ENCODE peak calls at places on chromosomes 16 and 17, in nine cellular contexts. One of them, this sample, is unnamed.

GRCh38 chr17:43416998-43417891 is 18.5 kb downstream of the ARL4D start:
- DNase-seq in PC-3: peak; percentile 55
- DNase-seq in AG04450: no peak
- DNase-seq in neural progenitor cell: no peak
- DNase-seq in skeletal muscle cell: no peak
- DNase-seq in adipocyte: peak; percentile 67
- DNase-seq in A673: no peak
- DNase-seq in Karpas-422: no peak
- DNase-seq in BJ: no peak
- DNase-seq in this sample: no peak

GRCh38 chr16:22012241-22012640 is 4.3 kb downstream of the MOSMO start:
- DNase-seq in BJ: no peak
- DNase-seq in adipocyte: no peak
- DNase-seq in A673: no peak
- DNase-seq in PC-3: no peak
- DNase-seq in neural progenitor cell: no peak
- DNase-seq in skeletal muscle cell: no peak
- DNase-seq in AG04450: no peak
- DNase-seq in Karpas-422: no peak
- DNase-seq in this sample: no peak

GRCh38 chr16:77789085-77789611 is 784 bp downstream of the VAT1L start:
- DNase-seq in AG04450: no peak
- DNase-seq in BJ: no peak
- DNase-seq in skeletal muscle cell: no peak
- DNase-seq in A673: no peak
- DNase-seq in neural progenitor cell: peak; percentile 44
- DNase-seq in PC-3: no peak
- DNase-seq in Karpas-422: peak; percentile 52
- DNase-seq in adipocyte: no peak
- DNase-seq in this sample: peak; percentile 73

GRCh38 chr17:21066394-21066793 is 23.6 kb upstream of the USP22 start:
- DNase-seq in adipocyte: peak; percentile 7
- DNase-seq in skeletal muscle cell: no peak
- DNase-seq in Karpas-422: no peak
- DNase-seq in A673: no peak
- DNase-seq in PC-3: no peak
- DNase-seq in AG04450: no peak
- DNase-seq in BJ: no peak
- DNase-seq in neural progenitor cell: no peak
- DNase-seq in this sample: no peak

GRCh38 chr16:10664720-10665126 is 30.0 kb downstream of the TEKT5 start:
- DNase-seq in Karpas-422: no peak
- DNase-seq in skeletal muscle cell: no peak
- DNase-seq in PC-3: no peak
- DNase-seq in AG04450: no peak
- DNase-seq in neural progenitor cell: no peak
- DNase-seq in BJ: no peak
- DNase-seq in adipocyte: no peak
- DNase-seq in A673: no peak
- DNase-seq in this sample: no peak

GRCh38 chr16:30834130-30834740 is 47.2 kb upstream of the ZNF629 start:
- DNase-seq in neural progenitor cell: no peak
- DNase-seq in A673: no peak
- DNase-seq in AG04450: no peak
- DNase-seq in BJ: no peak
- DNase-seq in skeletal muscle cell: no peak
- DNase-seq in adipocyte: no peak
- DNase-seq in PC-3: no peak
- DNase-seq in Karpas-422: no peak
- DNase-seq in this sample: no peak

GRCh38 chr17:67058036-67058435 is 13.7 kb downstream of the CACNG1 start:
- DNase-seq in skeletal muscle cell: no peak
- DNase-seq in Karpas-422: no peak
- DNase-seq in neural progenitor cell: no peak
- DNase-seq in AG04450: no peak
- DNase-seq in adipocyte: no peak
- DNase-seq in PC-3: no peak
- DNase-seq in A673: no peak
- DNase-seq in BJ: no peak
- DNase-seq in this sample: no peak

GRCh38 chr17:81183316-81183715 is 17.3 kb upstream of the AATK start:
- DNase-seq in BJ: no peak
- DNase-seq in adipocyte: no peak
- DNase-seq in Karpas-422: no peak
- DNase-seq in PC-3: no peak
- DNase-seq in neural progenitor cell: no peak
- DNase-seq in skeletal muscle cell: no peak
- DNase-seq in AG04450: no peak
- DNase-seq in A673: no peak
- DNase-seq in this sample: no peak

GRCh38 chr17:78923660-78924453 is 1.3 kb downstream of the TIMP2 start:
- DNase-seq in skeletal muscle cell: no peak
- DNase-seq in neural progenitor cell: peak; percentile 40
- DNase-seq in BJ: no peak
- DNase-seq in AG04450: no peak
- DNase-seq in adipocyte: peak; percentile 54
- DNase-seq in PC-3: peak; percentile 92
- DNase-seq in Karpas-422: peak; percentile 64
- DNase-seq in A673: no peak
- DNase-seq in this sample: peak; percentile 91

GRCh38 chr17:78925234-78925633 is at the start of gene TIMP2:
- DNase-seq in skeletal muscle cell: no peak
- DNase-seq in Karpas-422: no peak
- DNase-seq in adipocyte: peak; percentile 92
- DNase-seq in AG04450: peak; percentile 71
- DNase-seq in PC-3: peak; percentile 86
- DNase-seq in A673: peak; percentile 91
- DNase-seq in neural progenitor cell: peak; percentile 94
- DNase-seq in BJ: peak; percentile 30
- DNase-seq in this sample: peak; percentile 97

GRCh38 chr17:78921437-78921971 is 3.7 kb downstream of the TIMP2 start:
- DNase-seq in neural progenitor cell: no peak
- DNase-seq in Karpas-422: no peak
- DNase-seq in skeletal muscle cell: no peak
- DNase-seq in BJ: no peak
- DNase-seq in AG04450: no peak
- DNase-seq in adipocyte: peak; percentile 36
- DNase-seq in A673: no peak
- DNase-seq in PC-3: no peak
- DNase-seq in this sample: no peak

GRCh38 chr17:78924481-78925151 is 571 bp downstream of the TIMP2 start:
- DNase-seq in skeletal muscle cell: no peak
- DNase-seq in Karpas-422: no peak
- DNase-seq in AG04450: no peak
- DNase-seq in A673: peak; percentile 26
- DNase-seq in PC-3: peak; percentile 48
- DNase-seq in adipocyte: peak; percentile 69
- DNase-seq in BJ: no peak
- DNase-seq in neural progenitor cell: peak; percentile 79
- DNase-seq in this sample: peak; percentile 90

GRCh38 chr17:78922876-78923498 is 2.2 kb downstream of the TIMP2 start:
- DNase-seq in BJ: no peak
- DNase-seq in PC-3: no peak
- DNase-seq in neural progenitor cell: no peak
- DNase-seq in skeletal muscle cell: no peak
- DNase-seq in adipocyte: peak; percentile 32
- DNase-seq in AG04450: no peak
- DNase-seq in A673: no peak
- DNase-seq in Karpas-422: no peak
- DNase-seq in this sample: no peak
- H3K4me3 ChIP-seq in BJ: peak overlapping the region; percentile 89
- H3K4me3 ChIP-seq in PC-3: peak overlapping the region; percentile 85
- H3K4me3 ChIP-seq in neural progenitor cell: peak overlapping the region; percentile 91
- H3K4me3 ChIP-seq in skeletal muscle cell: peak overlapping the region; percentile 75
- H3K4me3 ChIP-seq in adipocyte: peak overlapping the region; percentile 90
- H3K4me3 ChIP-seq in AG04450: peak overlapping the region; percentile 88
- H3K4me3 ChIP-seq in A673: no peak overlapping the region
- H3K4me3 ChIP-seq in Karpas-422: no peak overlapping the region
- H3K4me3 ChIP-seq in this sample: no peak overlapping the region

GRCh38 chr16:86878290-86879160 is 300.2 kb downstream of the FOXL1 start:
- DNase-seq in neural progenitor cell: peak; percentile 36
- DNase-seq in A673: no peak
- DNase-seq in adipocyte: no peak
- DNase-seq in PC-3: no peak
- DNase-seq in skeletal muscle cell: no peak
- DNase-seq in AG04450: no peak
- DNase-seq in Karpas-422: no peak
- DNase-seq in BJ: no peak
- DNase-seq in this sample: no peak

GRCh38 chr16:86877835-86878234 is 299.5 kb downstream of the FOXL1 start:
- DNase-seq in adipocyte: no peak
- DNase-seq in PC-3: no peak
- DNase-seq in AG04450: no peak
- DNase-seq in neural progenitor cell: no peak
- DNase-seq in skeletal muscle cell: no peak
- DNase-seq in A673: no peak
- DNase-seq in Karpas-422: no peak
- DNase-seq in BJ: no peak
- DNase-seq in this sample: no peak

GRCh38 chr16:86874141-86874540 is 295.8 kb downstream of the FOXL1 start:
- DNase-seq in neural progenitor cell: peak; percentile 58
- DNase-seq in adipocyte: peak; percentile 13
- DNase-seq in Karpas-422: peak; percentile 71
- DNase-seq in BJ: no peak
- DNase-seq in A673: peak; percentile 41
- DNase-seq in PC-3: peak; percentile 53
- DNase-seq in skeletal muscle cell: no peak
- DNase-seq in AG04450: no peak
- DNase-seq in this sample: peak; percentile 93

GRCh38 chr16:86877108-86877507 is 298.8 kb downstream of the FOXL1 start:
- DNase-seq in PC-3: no peak
- DNase-seq in adipocyte: no peak
- DNase-seq in Karpas-422: no peak
- DNase-seq in A673: no peak
- DNase-seq in BJ: no peak
- DNase-seq in AG04450: no peak
- DNase-seq in skeletal muscle cell: no peak
- DNase-seq in neural progenitor cell: no peak
- DNase-seq in this sample: no peak

DNA sequence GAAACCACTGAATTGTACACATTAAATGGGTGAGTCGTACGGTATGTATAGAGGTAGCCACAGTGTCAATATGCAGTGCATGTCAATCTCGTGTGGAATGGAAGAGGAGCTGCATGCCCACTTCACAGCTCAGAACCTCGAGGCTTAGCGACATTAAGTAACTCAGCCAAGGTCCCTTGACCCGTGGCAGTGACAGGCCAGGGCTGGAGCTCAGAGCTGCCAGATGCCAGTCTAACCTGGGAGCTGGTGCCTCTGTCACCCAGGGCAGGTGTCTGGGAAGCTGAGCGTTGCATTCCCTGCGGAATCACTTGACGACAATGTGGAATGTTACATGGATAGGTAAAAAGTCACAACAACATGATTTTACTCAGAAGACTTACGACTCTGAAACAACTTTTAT is 298.1 kb downstream of the FOXL1 start:
- DNase-seq in BJ: no peak
- DNase-seq in adipocyte: no peak
- DNase-seq in neural progenitor cell: no peak
- DNase-seq in skeletal muscle cell: no peak
- DNase-seq in PC-3: peak; percentile 26
- DNase-seq in Karpas-422: no peak
- DNase-seq in A673: no peak
- DNase-seq in AG04450: no peak
- DNase-seq in this sample: no peak
- H3K4me3 ChIP-seq in BJ: no peak overlapping the region
- H3K4me3 ChIP-seq in adipocyte: no peak overlapping the region
- H3K4me3 ChIP-seq in neural progenitor cell: no peak overlapping the region
- H3K4me3 ChIP-seq in skeletal muscle cell: no peak overlapping the region
- H3K4me3 ChIP-seq in PC-3: no peak overlapping the region
- H3K4me3 ChIP-seq in Karpas-422: no peak overlapping the region
- H3K4me3 ChIP-seq in A673: no peak overlapping the region
- H3K4me3 ChIP-seq in AG04450: no peak overlapping the region
- H3K4me3 ChIP-seq in this sample: no peak overlapping the region

GRCh38 chr17:39092672-39093250 is 58.7 kb downstream of the PLXDC1 start:
- DNase-seq in Karpas-422: peak; percentile 51
- DNase-seq in BJ: no peak
- DNase-seq in adipocyte: no peak
- DNase-seq in neural progenitor cell: no peak
- DNase-seq in skeletal muscle cell: no peak
- DNase-seq in A673: peak; percentile 39
- DNase-seq in AG04450: no peak
- DNase-seq in PC-3: no peak
- DNase-seq in this sample: no peak

GRCh38 chr17:39095309-39095686 is 56.1 kb downstream of the PLXDC1 start:
- DNase-seq in adipocyte: peak; percentile 41
- DNase-seq in BJ: no peak
- DNase-seq in A673: no peak
- DNase-seq in PC-3: no peak
- DNase-seq in AG04450: no peak
- DNase-seq in Karpas-422: no peak
- DNase-seq in neural progenitor cell: no peak
- DNase-seq in skeletal muscle cell: no peak
- DNase-seq in this sample: no peak

GRCh38 chr17:39096435-39097158 is 54.8 kb downstream of the PLXDC1 start:
- DNase-seq in AG04450: no peak
- DNase-seq in Karpas-422: no peak
- DNase-seq in A673: no peak
- DNase-seq in adipocyte: no peak
- DNase-seq in skeletal muscle cell: no peak
- DNase-seq in neural progenitor cell: no peak
- DNase-seq in BJ: no peak
- DNase-seq in PC-3: no peak
- DNase-seq in this sample: no peak

GRCh38 chr17:39097159-39097519 is 54.3 kb downstream of the PLXDC1 start:
- DNase-seq in Karpas-422: no peak
- DNase-seq in BJ: no peak
- DNase-seq in adipocyte: no peak
- DNase-seq in AG04450: no peak
- DNase-seq in skeletal muscle cell: no peak
- DNase-seq in A673: no peak
- DNase-seq in neural progenitor cell: no peak
- DNase-seq in PC-3: no peak
- DNase-seq in this sample: no peak

DNA sequence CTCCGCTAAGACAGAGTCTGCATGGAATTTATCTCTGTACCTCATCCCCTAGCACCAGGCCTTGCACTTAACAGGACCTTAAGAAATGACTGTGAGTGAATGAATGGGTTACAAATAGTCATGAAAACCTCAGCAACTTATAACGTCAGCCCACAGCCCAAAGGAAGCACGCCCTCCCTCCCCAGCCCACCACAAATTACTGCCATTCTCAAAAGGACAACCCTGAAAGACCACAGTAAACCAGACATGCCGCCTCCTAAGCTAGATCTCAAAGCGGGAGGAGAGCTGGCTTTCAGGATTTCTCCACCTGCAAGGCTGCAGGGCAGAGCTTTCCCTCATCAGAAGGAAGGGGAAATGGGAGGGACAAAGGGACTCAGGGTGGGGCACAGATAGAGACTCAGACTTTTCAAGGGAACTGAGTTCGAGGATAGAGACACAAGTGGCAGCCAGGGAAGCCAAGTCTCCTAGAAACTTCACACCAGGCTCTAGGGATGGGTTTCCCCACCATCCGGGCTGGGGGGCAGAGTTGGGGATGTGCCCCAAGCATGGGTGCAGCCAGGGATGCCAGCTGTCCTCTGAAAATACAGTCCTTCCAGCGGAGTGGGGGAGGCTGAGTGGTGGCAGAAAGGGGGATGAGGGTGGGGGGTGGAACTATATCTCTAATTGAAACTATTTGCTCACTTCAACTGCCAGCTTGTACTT is 56.7 kb downstream of the PLXDC1 start:
- DNase-seq in adipocyte: no peak
- DNase-seq in Karpas-422: no peak
- DNase-seq in PC-3: no peak
- DNase-seq in AG04450: no peak
- DNase-seq in neural progenitor cell: no peak
- DNase-seq in BJ: no peak
- DNase-seq in skeletal muscle cell: no peak
- DNase-seq in A673: no peak
- DNase-seq in this sample: no peak
- H3K4me3 ChIP-seq in adipocyte: no peak overlapping the region
- H3K4me3 ChIP-seq in Karpas-422: no peak overlapping the region
- H3K4me3 ChIP-seq in PC-3: no peak overlapping the region
- H3K4me3 ChIP-seq in AG04450: no peak overlapping the region
- H3K4me3 ChIP-seq in neural progenitor cell: no peak overlapping the region
- H3K4me3 ChIP-seq in BJ: no peak overlapping the region
- H3K4me3 ChIP-seq in skeletal muscle cell: no peak overlapping the region
- H3K4me3 ChIP-seq in A673: no peak overlapping the region
- H3K4me3 ChIP-seq in this sample: no peak overlapping the region

GRCh38 chr16:75239463-75240122 is 11.8 kb downstream of the BCAR1 start:
- DNase-seq in neural progenitor cell: no peak
- DNase-seq in A673: no peak
- DNase-seq in BJ: no peak
- DNase-seq in adipocyte: no peak
- DNase-seq in PC-3: no peak
- DNase-seq in Karpas-422: no peak
- DNase-seq in skeletal muscle cell: no peak
- DNase-seq in AG04450: no peak
- DNase-seq in this sample: no peak
- H3K4me3 ChIP-seq in neural progenitor cell: no peak overlapping the region
- H3K4me3 ChIP-seq in A673: no peak overlapping the region
- H3K4me3 ChIP-seq in BJ: no peak overlapping the region
- H3K4me3 ChIP-seq in adipocyte: no peak overlapping the region
- H3K4me3 ChIP-seq in PC-3: no peak overlapping the region
- H3K4me3 ChIP-seq in Karpas-422: no peak overlapping the region
- H3K4me3 ChIP-seq in skeletal muscle cell: no peak overlapping the region
- H3K4me3 ChIP-seq in AG04450: no peak overlapping the region
- H3K4me3 ChIP-seq in this sample: no peak overlapping the region